ENCODE peak calls at places on chromosomes 3 and 15, in five cellular contexts. F, L, D, A and N are unnamed samples.

GRCh38 chr15:52653451-52653964 is 25.7 kb downstream of the ATOSA start:
- DNase-seq in F (no peak), A (no peak), D (peak; percentile 96), L (peak; percentile 48), N (peak; percentile 76)

GRCh38 chr3:31937225-31937624 is 43.8 kb downstream of the OSBPL10 start:
- DNase-seq in D (no peak), L (no peak), A (no peak), F (no peak), N (no peak)

GRCh38 chr15:41877631-41878354 is 16.1 kb downstream of the SPTBN5 start:
- DNase-seq in F (no peak), L (no peak), A (no peak), D (no peak), N (no peak)

GRCh38 chr3:52400275-52400793 is 44.6 kb downstream of the SEMA3G start:
- DNase-seq in A (no peak), L (no peak), D (no peak), F (no peak), N (no peak)

GRCh38 chr15:38736686-38737085 is 172.1 kb upstream of the RASGRP1 start:
- DNase-seq in D (no peak), F (no peak), L (no peak), A (no peak), N (no peak)

GRCh38 chr3:137099336-137099735 is 141.6 kb downstream of the IL20RB start:
- DNase-seq in F (no peak), A (no peak), D (no peak), L (no peak), N (no peak)

GRCh38 chr3:191339313-191339917 is 9.1 kb upstream of the UTS2B start:
- DNase-seq in L (no peak), A (no peak), D (no peak), F (no peak), N (no peak)

GRCh38 chr3:63992461-63993209 is 30.7 kb downstream of the PSMD6 start:
- DNase-seq in F (no peak), L (no peak), A (no peak), D (no peak), N (no peak)

GRCh38 chr15:57297630-57298029 is 78.7 kb upstream of the CGNL1 start:
- DNase-seq in F (no peak), D (no peak), A (no peak), L (no peak), N (no peak)

GRCh38 chr3:96548073-96548472 is 266.3 kb upstream of the EPHA6 start:
- DNase-seq in L (no peak), D (no peak), A (no peak), F (no peak), N (no peak)

GRCh38 chr3:138434276-138434874 is at the start of gene ESYT3:
- DNase-seq in F (peak; percentile 92), L (no peak), D (peak; percentile 54), A (peak; percentile 24), N (peak; percentile 38)

GRCh38 chr3:177338697-177339219 is 141.5 kb upstream of the TBL1XR1 start:
- DNase-seq in L (no peak), A (no peak), F (no peak), D (peak; percentile 81), N (no peak)

GRCh38 chr3:180409170-180409569 is 192.8 kb upstream of the TTC14 start:
- DNase-seq in A (no peak), F (no peak), L (no peak), D (peak; percentile 55), N (no peak)

GRCh38 chr15:67097893-67098740 is 32.7 kb downstream of the SMAD3 start:
- DNase-seq in L (no peak), A (no peak), F (no peak), D (peak; percentile 81), N (no peak)

GRCh38 chr15:77706482-77707244 is 74.0 kb upstream of the LINGO1 start:
- DNase-seq in F (no peak), L (no peak), A (no peak), D (no peak), N (no peak)

GRCh38 chr15:39852237-39852636 is 67.8 kb downstream of the GPR176 start:
- DNase-seq in A (no peak), D (peak; percentile 88), F (no peak), L (peak; percentile 52), N (no peak)

GRCh38 chr3:11956781-11957180 is 47.4 kb upstream of the SYN2 start:
- DNase-seq in A (no peak), L (no peak), F (no peak), D (no peak), N (no peak)

GRCh38 chr3:11558002-11558401 is 85.7 kb downstream of the VGLL4 start:
- DNase-seq in L (no peak), D (peak; percentile 93), F (no peak), A (no peak), N (peak; percentile 51)

GRCh38 chr15:24054547-24055245 is 367.6 kb upstream of the NDN start:
- DNase-seq in D (no peak), L (no peak), A (no peak), F (peak; percentile 72), N (no peak)

GRCh38 chr3:171374661-171375285 is 85.4 kb downstream of the TNIK start:
- DNase-seq in L (no peak), D (peak; percentile 84), A (no peak), F (no peak), N (no peak)

GRCh38 chr3:175743733-175744400 is 884.7 kb downstream of the NAALADL2 start:
- DNase-seq in F (no peak), A (no peak), L (peak; percentile 20), D (peak; percentile 72), N (peak; percentile 56)

GRCh38 chr15:31486906-31487695 is 160.5 kb downstream of the KLF13 start:
- DNase-seq in D (no peak), A (no peak), L (no peak), F (no peak), N (no peak)

GRCh38 chr3:43893721-43894120 is 203.0 kb downstream of the ABHD5 start:
- DNase-seq in F (no peak), D (peak; percentile 40), A (no peak), L (no peak), N (no peak)

GRCh38 chr15:72599855-72600464 is 54.5 kb upstream of the GOLGA6B start:
- DNase-seq in L (peak; percentile 39), A (no peak), D (peak; percentile 75), F (peak; percentile 30), N (no peak)

GRCh38 chr15:25733856-25734679 is 129.1 kb downstream of the ATP10A start:
- DNase-seq in L (no peak), A (no peak), D (no peak), F (no peak), N (no peak)

GRCh38 chr3:151159806-151160205 is 43.2 kb downstream of the GPR171 start:
- DNase-seq in L (no peak), D (no peak), A (no peak), F (no peak), N (no peak)

GRCh38 chr3:191915717-191916116 is 454.8 kb downstream of the PYDC2 start:
- DNase-seq in L (no peak), F (no peak), A (no peak), D (no peak), N (no peak)

GRCh38 chr3:29026959-29027358 is 253.9 kb upstream of the RBMS3 start:
- DNase-seq in F (no peak), A (peak; percentile 12), L (no peak), D (peak; percentile 18), N (no peak)

GRCh38 chr15:62849316-62850129 is 193.0 kb upstream of the TPM1 start:
- DNase-seq in D (no peak), F (no peak), A (no peak), L (no peak), N (no peak)

GRCh38 chr15:93067649-93068085 is 21.3 kb downstream of the RGMA start:
- DNase-seq in A (no peak), D (peak; percentile 2), L (no peak), F (no peak), N (no peak)
- H3K4me3 ChIP-seq in A (no peak overlapping the region), D (no peak overlapping the region), L (no peak overlapping the region), F (no peak overlapping the region), N (no peak overlapping the region)

GRCh38 chr3:87006844-87007439 is 16.0 kb upstream of the VGLL3 start:
- DNase-seq in L (no peak), A (no peak), D (peak; percentile 75), F (no peak), N (no peak)
- TF ChIP-seq CTCF in L (peak; percentile 66), A (peak; percentile 8), D (peak; percentile 57), F (peak; percentile 18), N (peak; percentile 46)

DNA sequence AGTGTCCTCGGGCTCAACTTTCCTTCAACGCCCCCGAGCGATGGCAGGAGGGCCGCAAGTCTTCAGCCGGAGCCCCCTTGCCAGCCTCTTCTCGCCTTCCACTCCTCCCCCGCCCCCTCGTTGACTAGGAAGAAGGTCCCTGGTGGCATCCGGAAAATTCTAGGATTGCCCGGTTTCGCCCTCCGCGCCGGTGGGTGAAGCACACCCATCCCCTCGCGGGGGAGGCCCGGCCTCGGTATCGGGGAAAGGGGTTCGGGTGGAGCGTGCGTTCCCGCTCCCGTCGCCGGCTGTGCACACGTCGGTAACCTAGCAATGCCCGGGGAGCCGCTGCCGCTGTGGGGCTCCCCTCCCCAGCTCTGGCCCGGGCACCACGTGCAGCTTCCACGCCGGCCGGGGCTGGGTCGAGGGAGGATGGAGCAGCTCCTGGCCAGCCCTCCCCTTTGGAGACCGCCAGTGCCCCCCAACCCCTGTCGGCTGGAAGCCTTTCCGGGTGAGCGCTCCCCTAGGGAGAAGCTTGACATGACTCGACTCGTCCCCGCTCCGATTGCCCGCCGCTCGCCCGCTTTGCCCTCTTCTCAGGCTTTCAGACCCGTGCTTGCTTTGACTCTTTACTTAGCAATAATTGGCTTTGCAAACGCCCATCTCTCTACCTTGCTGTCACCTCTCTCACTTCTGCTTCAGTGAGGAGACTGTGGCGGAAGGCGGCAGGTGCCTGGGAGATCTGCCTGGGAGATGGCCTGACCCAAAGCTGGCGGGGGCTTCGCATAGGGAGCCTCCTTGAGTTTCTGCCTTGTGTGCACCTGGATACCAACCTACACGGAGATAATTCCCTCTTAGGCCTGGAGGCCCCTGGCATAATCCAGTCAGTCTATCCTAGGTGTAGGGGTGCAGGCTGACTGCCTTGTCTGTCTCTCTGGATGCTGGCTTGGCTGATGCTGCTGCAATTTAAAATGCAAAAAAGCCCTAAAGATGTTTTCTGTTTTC is 1.4 kb downstream of the CACNA1D start:
- DNase-seq in L (no peak), F (peak; percentile 35), D (no peak), A (peak; percentile 12), N (no peak)
- H3K4me3 ChIP-seq in L (no peak overlapping the region), F (peak overlapping the region; percentile 0), D (no peak overlapping the region), A (peak overlapping the region; percentile 6), N (peak overlapping the region; percentile 34)

GRCh38 chr3:184677344-184678316 is 34.2 kb downstream of the MAGEF1 start:
- DNase-seq in L (no peak), F (no peak), D (no peak), A (no peak), N (no peak)

GRCh38 chr3:184678317-184679055 is 33.4 kb downstream of the MAGEF1 start:
- DNase-seq in F (no peak), L (no peak), A (no peak), D (no peak), N (no peak)

GRCh38 chr3:184680411-184680990 is 31.4 kb downstream of the MAGEF1 start:
- DNase-seq in A (no peak), D (no peak), L (no peak), F (no peak), N (no peak)

GRCh38 chr3:184676927-184677326 is 34.9 kb downstream of the MAGEF1 start:
- DNase-seq in L (no peak), A (no peak), D (no peak), F (no peak), N (no peak)

DNA sequence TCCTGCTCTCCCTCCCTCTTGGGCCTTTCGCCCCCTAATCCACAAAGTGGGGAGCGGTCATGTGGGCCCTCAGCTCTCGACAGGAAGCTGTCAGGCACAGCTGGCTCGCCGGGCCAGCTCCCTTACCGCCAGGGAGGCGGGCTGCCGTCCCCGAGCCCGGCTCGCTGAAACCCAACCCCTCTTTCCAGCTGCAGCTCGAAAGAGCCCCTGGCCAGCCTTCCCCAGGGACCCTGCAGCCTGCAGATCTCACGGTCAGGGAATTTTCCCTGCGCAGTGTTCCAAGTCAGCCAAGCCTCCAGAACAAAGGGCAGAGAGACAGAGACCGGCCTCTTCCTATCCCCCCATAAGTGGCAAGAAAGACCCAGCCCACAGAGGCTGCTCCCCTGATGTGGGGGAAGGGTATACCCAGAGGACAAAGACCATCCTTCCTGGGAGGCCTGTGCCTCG is 32.8 kb downstream of the MAGEF1 start:
- DNase-seq in L (no peak), F (no peak), A (no peak), D (peak; percentile 6), N (no peak)
- TF ChIP-seq CTCF in L (no peak), F (no peak), A (no peak), D (no peak), N (no peak)